ENCODE peak calls at places on chromosome 1, in four cellular contexts. C is stimulated activated CD8-positive, alpha-beta memory T cell treated with anti-CD3 and anti-CD28 coated beads, Interleukin-2, amount 100 ng/mL, for 48 hours; K is GM06990; L is activated naive CD4-positive, alpha-beta T cell treated with anti-CD3 and anti-CD28 coated beads, Interleukin-2, amount 10 ng/mL, durations not matched to agents 7 days and 5 days. Y is an unnamed sample.

GRCh38 chr1:30540611-30541192 is 182.7 kb downstream of the MATN1 start:
- DNase-seq in C (no peak), K (no peak), L (no peak), Y (no peak)

GRCh38 chr1:20409971-20410370 is 76.0 kb downstream of the CAMK2N1 start:
- DNase-seq in C (no peak), K (no peak), L (no peak), Y (no peak)

GRCh38 chr1:152858062-152858461 is 1.7 kb upstream of the LCE7A start:
- DNase-seq in C (no peak), K (no peak), L (no peak), Y (no peak)

GRCh38 chr1:169595764-169596711 is 9.8 kb upstream of the F5 start:
- DNase-seq in C (no peak), K (no peak), L (peak; percentile 58), Y (no peak)

GRCh38 chr1:221728037-221728505 is 13.8 kb downstream of the DUSP10 start:
- DNase-seq in C (no peak), K (no peak), L (no peak), Y (no peak)

GRCh38 chr1:61980561-61980960 is 214.1 kb upstream of the L1TD1 start:
- DNase-seq in C (peak; percentile 3), K (no peak), L (no peak), Y (no peak)

GRCh38 chr1:168428063-168428731 is 115.6 kb downstream of the XCL2 start:
- DNase-seq in C (no peak), K (no peak), L (no peak), Y (no peak)

GRCh38 chr1:26213335-26213905 is 20.6 kb upstream of the CEP85 start:
- DNase-seq in C (no peak), K (no peak), L (no peak), Y (no peak)

GRCh38 chr1:178124115-178124514 is 30.2 kb downstream of the RASAL2 start:
- DNase-seq in C (no peak), K (no peak), L (no peak), Y (no peak)

GRCh38 chr1:22680736-22681135 is 27.7 kb downstream of the C1QB start:
- DNase-seq in C (no peak), K (no peak), L (no peak), Y (no peak)

GRCh38 chr1:39754906-39755504 is 16.1 kb downstream of the OXCT2 start:
- DNase-seq in C (no peak), K (no peak), L (no peak), Y (no peak)

GRCh38 chr1:1120096-1120495 is 4.2 kb upstream of the C1orf159 start:
- DNase-seq in C (no peak), K (no peak), L (no peak), Y (no peak)